ENCODE peak calls at places on chromosomes 4 and X, in five cellular contexts. One of them, this sample, is unnamed.

GRCh38 chr4:20262221-20262620 is 10.5 kb downstream of the SLIT2 start:
- DNase-seq in Kasumi-1: no peak
- DNase-seq in fibroblast of the conjunctiva: no peak
- DNase-seq in tibial artery: no peak
- DNase-seq in left ventricle myocardium superior: no peak
- DNase-seq in this sample: no peak

GRCh38 chrX:41347186-41347585 is 13.2 kb downstream of the DDX3X start:
- DNase-seq in Kasumi-1: no peak
- DNase-seq in fibroblast of the conjunctiva: no peak
- DNase-seq in tibial artery: no peak
- DNase-seq in left ventricle myocardium superior: no peak
- DNase-seq in this sample: no peak

GRCh38 chr4:7206856-7207567 is 14.7 kb downstream of the SORCS2 start:
- DNase-seq in Kasumi-1: no peak
- DNase-seq in fibroblast of the conjunctiva: peak
- DNase-seq in tibial artery: peak
- DNase-seq in left ventricle myocardium superior: peak
- DNase-seq in this sample: peak

GRCh38 chr4:121138014-121138413 is 26.1 kb downstream of the TNIP3 start:
- DNase-seq in Kasumi-1: no peak
- DNase-seq in fibroblast of the conjunctiva: no peak
- DNase-seq in tibial artery: no peak
- DNase-seq in left ventricle myocardium superior: no peak
- DNase-seq in this sample: no peak

GRCh38 chr4:128525387-128525786 is 237.8 kb upstream of the PGRMC2 start:
- DNase-seq in Kasumi-1: no peak
- DNase-seq in fibroblast of the conjunctiva: peak
- DNase-seq in tibial artery: no peak
- DNase-seq in left ventricle myocardium superior: no peak
- DNase-seq in this sample: no peak

GRCh38 chr4:5751073-5751917 is 40.3 kb downstream of the EVC start:
- DNase-seq in Kasumi-1: no peak
- DNase-seq in fibroblast of the conjunctiva: peak
- DNase-seq in tibial artery: peak
- DNase-seq in left ventricle myocardium superior: no peak
- DNase-seq in this sample: no peak

GRCh38 chr4:116544946-116545345 is 540.4 kb downstream of the TRAM1L1 start:
- DNase-seq in Kasumi-1: no peak
- DNase-seq in fibroblast of the conjunctiva: no peak
- DNase-seq in tibial artery: no peak
- DNase-seq in left ventricle myocardium superior: no peak
- DNase-seq in this sample: no peak

GRCh38 chr4:48790581-48790980 is 10.5 kb upstream of the FRYL start:
- DNase-seq in Kasumi-1: no peak
- DNase-seq in fibroblast of the conjunctiva: no peak
- DNase-seq in tibial artery: no peak
- DNase-seq in left ventricle myocardium superior: no peak
- DNase-seq in this sample: no peak

GRCh38 chr4:31455612-31456011 is 735.4 kb downstream of the PCDH7 start:
- DNase-seq in Kasumi-1: no peak
- DNase-seq in fibroblast of the conjunctiva: no peak
- DNase-seq in tibial artery: no peak
- DNase-seq in left ventricle myocardium superior: no peak
- DNase-seq in this sample: no peak

GRCh38 chr4:163866728-163867313 is 372.3 kb downstream of the TMA16 start:
- DNase-seq in Kasumi-1: no peak
- DNase-seq in fibroblast of the conjunctiva: no peak
- DNase-seq in tibial artery: no peak
- DNase-seq in left ventricle myocardium superior: no peak
- DNase-seq in this sample: no peak

This sample was measured in stromal cell of bone marrow.